ENCODE peak calls at places on chromosome 13, in six cellular contexts. L is SJSA1, I is HFF-Myc, H is left colon, V is ascending aorta, O is posterior vena cava. R is an unnamed sample.

GRCh38 chr13:51811920-51812328 is 8.0 kb upstream of the DHRS12 start:
- DNase-seq in I (no peak), L (no peak), H (no peak), O (no peak), V (peak), R (no peak)

GRCh38 chr13:92573467-92574057 is 653.0 kb upstream of the GPC6 start:
- DNase-seq in L (peak), H (no peak), V (no peak), I (no peak), O (no peak), R (no peak)

GRCh38 chr13:60617863-60618733 is 221.1 kb downstream of the TDRD3 start:
- DNase-seq in V (no peak), I (no peak), L (peak), O (no peak), H (peak), R (no peak)

GRCh38 chr13:102089177-102089576 is 312.7 kb downstream of the FGF14 start:
- DNase-seq in O (no peak), I (no peak), H (no peak), L (no peak), V (no peak), R (no peak)

GRCh38 chr13:41782086-41782485 is 178.8 kb downstream of the VWA8 start:
- DNase-seq in L (no peak), V (no peak), H (no peak), O (no peak), I (no peak), R (no peak)

GRCh38 chr13:110471156-110471832 is 90.2 kb downstream of the RAB20 start:
- DNase-seq in L (no peak), O (no peak), I (no peak), H (peak), V (no peak), R (peak)

GRCh38 chr13:100363874-100364273 is 224.7 kb downstream of the GGACT start:
- DNase-seq in O (no peak), L (peak), I (peak), H (no peak), V (no peak), R (no peak)

GRCh38 chr13:24097064-24097463 is 63.5 kb upstream of the SPATA13 start:
- DNase-seq in I (no peak), L (peak), O (no peak), H (no peak), V (no peak), R (no peak)

GRCh38 chr13:63567031-63567430 is 2151.4 kb upstream of the PCDH20 start:
- DNase-seq in O (no peak), V (no peak), L (no peak), H (no peak), I (no peak), R (no peak)

GRCh38 chr13:91054902-91055301 is 292.6 kb upstream of the MIR17HG start:
- DNase-seq in I (no peak), O (no peak), H (no peak), V (no peak), L (no peak), R (no peak)

GRCh38 chr13:41544824-41545707 is 87.7 kb downstream of the RGCC start:
- DNase-seq in H (no peak), O (no peak), L (no peak), I (no peak), V (no peak), R (no peak)

GRCh38 chr13:112849500-112849899 is 119.5 kb upstream of the MCF2L start:
- DNase-seq in L (no peak), O (no peak), V (no peak), H (no peak), I (no peak), R (no peak)

GRCh38 chr13:42752731-42753130 is 28.7 kb upstream of the FAM216B start:
- DNase-seq in L (peak), I (no peak), O (no peak), H (no peak), V (no peak), R (no peak)

GRCh38 chr13:112814905-112815585 is 125.2 kb downstream of the ATP11A start:
- DNase-seq in I (no peak), O (peak), H (no peak), V (no peak), L (no peak), R (no peak)

GRCh38 chr13:76976488-76976887 is 15.4 kb upstream of the CLN5 start:
- DNase-seq in V (no peak), H (no peak), O (no peak), I (peak), L (no peak), R (no peak)

GRCh38 chr13:72805663-72806341 is 23.9 kb downstream of the PIBF1 start:
- DNase-seq in L (no peak), I (no peak), V (no peak), H (no peak), O (no peak), R (no peak)

GRCh38 chr13:74243637-74244526 is 109.7 kb upstream of the KLF12 start:
- DNase-seq in H (no peak), I (no peak), V (no peak), L (peak), O (no peak), R (no peak)

GRCh38 chr13:99176309-99177276 is 24.1 kb upstream of the UBAC2 start:
- DNase-seq in V (peak), L (peak), O (peak), H (peak), I (no peak), R (peak)

GRCh38 chr13:59205501-59205900 is 958.2 kb downstream of the DIAPH3 start:
- DNase-seq in V (no peak), O (no peak), L (no peak), H (no peak), I (no peak), R (no peak)

GRCh38 chr13:85366759-85367417 is 432.3 kb downstream of the SLITRK6 start:
- DNase-seq in L (peak), V (no peak), I (no peak), O (no peak), H (no peak), R (no peak)

GRCh38 chr13:49220856-49221614 is 897 bp downstream of the MLNR start:
- DNase-seq in I (no peak), L (no peak), O (no peak), H (no peak), V (no peak), R (peak)

GRCh38 chr13:32731074-32731473 is 144.8 kb downstream of the PDS5B start:
- DNase-seq in H (no peak), L (no peak), V (no peak), O (no peak), I (no peak), R (no peak)

GRCh38 chr13:45510671-45511070 is 45.9 kb downstream of the COG3 start:
- DNase-seq in H (no peak), V (no peak), O (no peak), L (no peak), I (no peak), R (no peak)

GRCh38 chr13:21458457-21458815 is 667 bp downstream of the ZDHHC20 start:
- DNase-seq in I (no peak), V (no peak), H (peak), O (no peak), L (no peak), R (peak)

GRCh38 chr13:86601351-86601750 is 802.1 kb upstream of the SLITRK6 start:
- DNase-seq in L (no peak), V (no peak), I (no peak), O (no peak), H (no peak), R (no peak)

GRCh38 chr13:113812140-113813036 is 51.5 kb downstream of the GAS6 start:
- DNase-seq in V (no peak), I (no peak), H (no peak), L (no peak), O (no peak), R (no peak)

GRCh38 chr13:46687810-46688209 is 109.2 kb downstream of the ESD start:
- DNase-seq in V (no peak), I (peak), L (no peak), O (no peak), H (no peak), R (no peak)

GRCh38 chr13:71880753-71881541 is 13.9 kb upstream of the DACH1 start:
- DNase-seq in V (no peak), I (no peak), H (no peak), L (no peak), O (no peak), R (no peak)

R was measured in GM13976.